ENCODE peak calls at places on chromosomes 11 and 22, in four cellular contexts. One of them, this sample, is unnamed.

GRCh38 chr11:62266558-62266957 is 3.4 kb upstream of the SCGB2A2 start:
- DNase-seq in HEK293T: no peak
- DNase-seq in mucosa of descending colon: no peak
- DNase-seq in AG09309: no peak
- DNase-seq in this sample: no peak

GRCh38 chr11:70477607-70478006 is 79.3 kb downstream of the CTTN start:
- DNase-seq in mucosa of descending colon: no peak
- DNase-seq in HEK293T: no peak
- DNase-seq in AG09309: no peak
- DNase-seq in this sample: no peak

GRCh38 chr11:118924591-118925585 is 838 bp downstream of the BCL9L start:
- DNase-seq in mucosa of descending colon: peak
- DNase-seq in AG09309: no peak
- DNase-seq in HEK293T: peak
- DNase-seq in this sample: peak

GRCh38 chr22:17559188-17559587 is 4.1 kb upstream of the SLC25A18 start:
- DNase-seq in AG09309: no peak
- DNase-seq in HEK293T: no peak
- DNase-seq in mucosa of descending colon: no peak
- DNase-seq in this sample: no peak

GRCh38 chr11:18490319-18490718 is 34.7 kb downstream of the LDHAL6A start:
- DNase-seq in HEK293T: no peak
- DNase-seq in mucosa of descending colon: no peak
- DNase-seq in AG09309: no peak
- DNase-seq in this sample: no peak

GRCh38 chr11:19714387-19715363 is 2.0 kb downstream of the NAV2 start:
- DNase-seq in HEK293T: no peak
- DNase-seq in mucosa of descending colon: no peak
- DNase-seq in AG09309: no peak
- DNase-seq in this sample: peak

GRCh38 chr11:70464509-70465361 is 66.4 kb downstream of the CTTN start:
- DNase-seq in mucosa of descending colon: no peak
- DNase-seq in AG09309: no peak
- DNase-seq in HEK293T: no peak
- DNase-seq in this sample: no peak

GRCh38 chr11:62791501-62792192 is at the start of gene TMEM223:
- DNase-seq in mucosa of descending colon: peak
- DNase-seq in HEK293T: peak
- DNase-seq in AG09309: no peak
- DNase-seq in this sample: peak

GRCh38 chr11:134993691-134994243 is 581.7 kb upstream of the B3GAT1 start:
- DNase-seq in mucosa of descending colon: no peak
- DNase-seq in AG09309: no peak
- DNase-seq in HEK293T: no peak
- DNase-seq in this sample: no peak

GRCh38 chr11:20097319-20098221 is 62.7 kb downstream of the DBX1 start:
- DNase-seq in mucosa of descending colon: no peak
- DNase-seq in HEK293T: no peak
- DNase-seq in AG09309: peak
- DNase-seq in this sample: no peak

GRCh38 chr11:34030386-34030785 is 21.1 kb upstream of the CAPRIN1 start:
- DNase-seq in HEK293T: no peak
- DNase-seq in mucosa of descending colon: no peak
- DNase-seq in AG09309: no peak
- DNase-seq in this sample: no peak

GRCh38 chr22:38257170-38257569 is 15.6 kb downstream of the TMEM184B start:
- DNase-seq in mucosa of descending colon: no peak
- DNase-seq in HEK293T: no peak
- DNase-seq in AG09309: peak
- DNase-seq in this sample: no peak

GRCh38 chr11:85346484-85346883 is 280.7 kb downstream of the DLG2 start:
- DNase-seq in mucosa of descending colon: no peak
- DNase-seq in HEK293T: no peak
- DNase-seq in AG09309: no peak
- DNase-seq in this sample: no peak

GRCh38 chr22:29654420-29654819 is 51.0 kb downstream of the NF2 start:
- DNase-seq in HEK293T: no peak
- DNase-seq in mucosa of descending colon: no peak
- DNase-seq in AG09309: no peak
- DNase-seq in this sample: no peak

GRCh38 chr11:20388096-20389055 is 860 bp downstream of the PRMT3 start:
- DNase-seq in AG09309: no peak
- DNase-seq in HEK293T: no peak
- DNase-seq in mucosa of descending colon: no peak
- DNase-seq in this sample: no peak

GRCh38 chr22:47213571-47214230 is 451.3 kb downstream of the TBC1D22A start:
- DNase-seq in mucosa of descending colon: peak
- DNase-seq in HEK293T: peak
- DNase-seq in AG09309: no peak
- DNase-seq in this sample: no peak

This sample was measured in pancreas.